ENCODE peak calls at places on chromosomes 2 and 18, in ten cellular contexts. One of them, this sample, is unnamed.

GRCh38 chr18:28771849-28772248 is 594.9 kb upstream of the CDH2 start:
- DNase-seq in colonic mucosa: no peak
- DNase-seq in BJ: no peak
- DNase-seq in HFFc6: no peak
- DNase-seq in CD4-positive, alpha-beta T cell: no peak
- DNase-seq in hepatocyte: no peak
- DNase-seq in GM13976: no peak
- DNase-seq in astrocyte of the cerebellum: no peak
- DNase-seq in pancreas: no peak
- DNase-seq in fibroblast of mammary gland: peak; percentile 21
- DNase-seq in this sample: no peak

GRCh38 chr18:2325308-2325849 is 245.9 kb downstream of the METTL4 start:
- DNase-seq in colonic mucosa: no peak
- DNase-seq in BJ: no peak
- DNase-seq in HFFc6: peak; percentile 10
- DNase-seq in CD4-positive, alpha-beta T cell: no peak
- DNase-seq in hepatocyte: peak; percentile 54
- DNase-seq in GM13976: no peak
- DNase-seq in astrocyte of the cerebellum: no peak
- DNase-seq in pancreas: no peak
- DNase-seq in fibroblast of mammary gland: no peak
- DNase-seq in this sample: no peak

GRCh38 chr2:134348239-134348638 is 94.4 kb downstream of the MGAT5 start:
- DNase-seq in colonic mucosa: no peak
- DNase-seq in BJ: no peak
- DNase-seq in HFFc6: peak; percentile 23
- DNase-seq in CD4-positive, alpha-beta T cell: no peak
- DNase-seq in hepatocyte: no peak
- DNase-seq in GM13976: no peak
- DNase-seq in astrocyte of the cerebellum: no peak
- DNase-seq in pancreas: no peak
- DNase-seq in fibroblast of mammary gland: peak; percentile 6
- DNase-seq in this sample: no peak

GRCh38 chr2:187774551-187775071 is 220.4 kb upstream of the TFPI start:
- DNase-seq in colonic mucosa: no peak
- DNase-seq in BJ: peak; percentile 23
- DNase-seq in HFFc6: peak; percentile 86
- DNase-seq in CD4-positive, alpha-beta T cell: no peak
- DNase-seq in hepatocyte: no peak
- DNase-seq in GM13976: no peak
- DNase-seq in astrocyte of the cerebellum: peak; percentile 41
- DNase-seq in pancreas: no peak
- DNase-seq in fibroblast of mammary gland: peak; percentile 63
- DNase-seq in this sample: no peak

GRCh38 chr2:10301946-10302478 is 692 bp upstream of the HPCAL1 start:
- DNase-seq in colonic mucosa: peak; percentile 46
- DNase-seq in BJ: no peak
- DNase-seq in HFFc6: no peak
- DNase-seq in CD4-positive, alpha-beta T cell: no peak
- DNase-seq in hepatocyte: peak; percentile 26
- DNase-seq in GM13976: peak; percentile 49
- DNase-seq in astrocyte of the cerebellum: no peak
- DNase-seq in pancreas: no peak
- DNase-seq in fibroblast of mammary gland: no peak
- DNase-seq in this sample: no peak

GRCh38 chr2:241558532-241559488 is at the start of gene BOK:
- DNase-seq in colonic mucosa: peak; percentile 75
- DNase-seq in BJ: no peak
- DNase-seq in HFFc6: peak; percentile 63
- DNase-seq in CD4-positive, alpha-beta T cell: no peak
- DNase-seq in hepatocyte: peak; percentile 77
- DNase-seq in GM13976: no peak
- DNase-seq in astrocyte of the cerebellum: no peak
- DNase-seq in pancreas: peak; percentile 65
- DNase-seq in fibroblast of mammary gland: peak; percentile 72
- DNase-seq in this sample: peak; percentile 86

GRCh38 chr2:152573168-152573567 is 144.1 kb downstream of the PRPF40A start:
- DNase-seq in colonic mucosa: no peak
- DNase-seq in BJ: peak; percentile 54
- DNase-seq in HFFc6: peak; percentile 90
- DNase-seq in CD4-positive, alpha-beta T cell: no peak
- DNase-seq in hepatocyte: no peak
- DNase-seq in GM13976: peak; percentile 60
- DNase-seq in astrocyte of the cerebellum: no peak
- DNase-seq in pancreas: no peak
- DNase-seq in fibroblast of mammary gland: peak; percentile 97
- DNase-seq in this sample: no peak

GRCh38 chr2:62789518-62789917 is 84.0 kb downstream of the EHBP1 start:
- DNase-seq in colonic mucosa: no peak
- DNase-seq in BJ: no peak
- DNase-seq in HFFc6: no peak
- DNase-seq in CD4-positive, alpha-beta T cell: no peak
- DNase-seq in hepatocyte: no peak
- DNase-seq in GM13976: no peak
- DNase-seq in astrocyte of the cerebellum: no peak
- DNase-seq in pancreas: no peak
- DNase-seq in fibroblast of mammary gland: no peak
- DNase-seq in this sample: no peak

GRCh38 chr2:68716948-68717661 is 17.5 kb upstream of the ARHGAP25 start:
- DNase-seq in colonic mucosa: no peak
- DNase-seq in BJ: no peak
- DNase-seq in HFFc6: no peak
- DNase-seq in CD4-positive, alpha-beta T cell: peak; percentile 29
- DNase-seq in hepatocyte: no peak
- DNase-seq in GM13976: no peak
- DNase-seq in astrocyte of the cerebellum: no peak
- DNase-seq in pancreas: no peak
- DNase-seq in fibroblast of mammary gland: no peak
- DNase-seq in this sample: no peak

GRCh38 chr2:68722712-68723111 is 11.9 kb upstream of the ARHGAP25 start:
- DNase-seq in colonic mucosa: no peak
- DNase-seq in BJ: no peak
- DNase-seq in HFFc6: no peak
- DNase-seq in CD4-positive, alpha-beta T cell: no peak
- DNase-seq in hepatocyte: no peak
- DNase-seq in GM13976: no peak
- DNase-seq in astrocyte of the cerebellum: no peak
- DNase-seq in pancreas: no peak
- DNase-seq in fibroblast of mammary gland: no peak
- DNase-seq in this sample: no peak

GRCh38 chr2:68719912-68720311 is 14.7 kb upstream of the ARHGAP25 start:
- DNase-seq in colonic mucosa: no peak
- DNase-seq in BJ: no peak
- DNase-seq in HFFc6: no peak
- DNase-seq in CD4-positive, alpha-beta T cell: no peak
- DNase-seq in hepatocyte: no peak
- DNase-seq in GM13976: no peak
- DNase-seq in astrocyte of the cerebellum: no peak
- DNase-seq in pancreas: no peak
- DNase-seq in fibroblast of mammary gland: no peak
- DNase-seq in this sample: no peak

GRCh38 chr2:68721482-68722071 is 13.0 kb upstream of the ARHGAP25 start:
- DNase-seq in colonic mucosa: peak; percentile 54
- DNase-seq in BJ: no peak
- DNase-seq in HFFc6: no peak
- DNase-seq in CD4-positive, alpha-beta T cell: no peak
- DNase-seq in hepatocyte: no peak
- DNase-seq in GM13976: no peak
- DNase-seq in astrocyte of the cerebellum: no peak
- DNase-seq in pancreas: no peak
- DNase-seq in fibroblast of mammary gland: no peak
- DNase-seq in this sample: no peak

DNA sequence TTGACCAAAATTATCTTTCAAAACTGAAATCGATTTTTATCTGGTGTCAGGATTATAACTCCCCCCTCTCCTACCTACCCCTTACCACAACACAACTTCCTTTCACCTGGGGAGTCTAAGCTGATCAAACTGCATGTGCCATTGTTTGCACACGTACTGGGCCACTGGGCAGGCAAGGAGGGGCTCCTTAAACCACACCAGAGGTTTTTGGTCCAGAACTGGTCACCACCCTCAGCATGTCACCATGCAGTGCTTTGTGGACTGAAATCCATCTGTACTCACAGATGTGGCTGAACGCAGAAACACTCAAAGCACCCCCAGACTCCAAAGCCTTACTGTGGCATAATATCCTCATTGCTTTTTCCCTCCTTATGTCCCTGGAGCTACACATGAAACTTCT is 13.9 kb upstream of the ARHGAP25 start:
- DNase-seq in colonic mucosa: no peak
- DNase-seq in BJ: no peak
- DNase-seq in HFFc6: no peak
- DNase-seq in CD4-positive, alpha-beta T cell: no peak
- DNase-seq in hepatocyte: no peak
- DNase-seq in GM13976: no peak
- DNase-seq in astrocyte of the cerebellum: no peak
- DNase-seq in pancreas: no peak
- DNase-seq in fibroblast of mammary gland: no peak
- DNase-seq in this sample: no peak
- TF ChIP-seq CTCF in colonic mucosa: no peak
- TF ChIP-seq CTCF in BJ: no peak
- TF ChIP-seq CTCF in HFFc6: no peak
- TF ChIP-seq CTCF in CD4-positive, alpha-beta T cell: no peak
- TF ChIP-seq CTCF in hepatocyte: no peak
- TF ChIP-seq CTCF in GM13976: no peak
- TF ChIP-seq CTCF in astrocyte of the cerebellum: no peak
- TF ChIP-seq CTCF in pancreas: no peak
- TF ChIP-seq CTCF in fibroblast of mammary gland: no peak
- TF ChIP-seq CTCF in this sample: no peak

GRCh38 chr2:170772295-170772694 is 2.1 kb downstream of the ERICH2 start:
- DNase-seq in colonic mucosa: no peak
- DNase-seq in BJ: no peak
- DNase-seq in HFFc6: no peak
- DNase-seq in CD4-positive, alpha-beta T cell: no peak
- DNase-seq in hepatocyte: no peak
- DNase-seq in GM13976: no peak
- DNase-seq in astrocyte of the cerebellum: no peak
- DNase-seq in pancreas: no peak
- DNase-seq in fibroblast of mammary gland: no peak
- DNase-seq in this sample: no peak

GRCh38 chr2:170771049-170771937 is 1.1 kb downstream of the ERICH2 start:
- DNase-seq in colonic mucosa: no peak
- DNase-seq in BJ: no peak
- DNase-seq in HFFc6: no peak
- DNase-seq in CD4-positive, alpha-beta T cell: peak; percentile 2
- DNase-seq in hepatocyte: no peak
- DNase-seq in GM13976: no peak
- DNase-seq in astrocyte of the cerebellum: no peak
- DNase-seq in pancreas: no peak
- DNase-seq in fibroblast of mammary gland: peak; percentile 12
- DNase-seq in this sample: no peak

GRCh38 chr2:170770008-170770303 is 222 bp upstream of the ERICH2 start:
- DNase-seq in colonic mucosa: no peak
- DNase-seq in BJ: no peak
- DNase-seq in HFFc6: no peak
- DNase-seq in CD4-positive, alpha-beta T cell: no peak
- DNase-seq in hepatocyte: no peak
- DNase-seq in GM13976: no peak
- DNase-seq in astrocyte of the cerebellum: no peak
- DNase-seq in pancreas: no peak
- DNase-seq in fibroblast of mammary gland: no peak
- DNase-seq in this sample: no peak

GRCh38 chr2:170774074-170774473 is 3.9 kb downstream of the ERICH2 start:
- DNase-seq in colonic mucosa: no peak
- DNase-seq in BJ: no peak
- DNase-seq in HFFc6: no peak
- DNase-seq in CD4-positive, alpha-beta T cell: no peak
- DNase-seq in hepatocyte: no peak
- DNase-seq in GM13976: no peak
- DNase-seq in astrocyte of the cerebellum: no peak
- DNase-seq in pancreas: no peak
- DNase-seq in fibroblast of mammary gland: no peak
- DNase-seq in this sample: no peak

GRCh38 chr2:170770304-170771048 is at the start of gene ERICH2:
- DNase-seq in colonic mucosa: peak; percentile 82
- DNase-seq in BJ: no peak
- DNase-seq in HFFc6: peak; percentile 11
- DNase-seq in CD4-positive, alpha-beta T cell: peak; percentile 40
- DNase-seq in hepatocyte: peak; percentile 93
- DNase-seq in GM13976: peak; percentile 91
- DNase-seq in astrocyte of the cerebellum: no peak
- DNase-seq in pancreas: peak; percentile 86
- DNase-seq in fibroblast of mammary gland: peak; percentile 50
- DNase-seq in this sample: peak; percentile 65
- TF ChIP-seq CTCF in colonic mucosa: no peak
- TF ChIP-seq CTCF in BJ: peak; percentile 39
- TF ChIP-seq CTCF in HFFc6: no peak
- TF ChIP-seq CTCF in CD4-positive, alpha-beta T cell: no peak
- TF ChIP-seq CTCF in hepatocyte: peak; percentile 26
- TF ChIP-seq CTCF in GM13976: no peak
- TF ChIP-seq CTCF in astrocyte of the cerebellum: peak; percentile 37
- TF ChIP-seq CTCF in pancreas: no peak
- TF ChIP-seq CTCF in fibroblast of mammary gland: peak; percentile 28
- TF ChIP-seq CTCF in this sample: no peak

GRCh38 chr18:35123811-35124210 is 82.6 kb downstream of the MAPRE2 start:
- DNase-seq in colonic mucosa: no peak
- DNase-seq in BJ: no peak
- DNase-seq in HFFc6: no peak
- DNase-seq in CD4-positive, alpha-beta T cell: no peak
- DNase-seq in hepatocyte: no peak
- DNase-seq in GM13976: no peak
- DNase-seq in astrocyte of the cerebellum: no peak
- DNase-seq in pancreas: no peak
- DNase-seq in fibroblast of mammary gland: no peak
- DNase-seq in this sample: no peak

GRCh38 chr18:35121531-35121930 is 80.3 kb downstream of the MAPRE2 start:
- DNase-seq in colonic mucosa: no peak
- DNase-seq in BJ: no peak
- DNase-seq in HFFc6: no peak
- DNase-seq in CD4-positive, alpha-beta T cell: no peak
- DNase-seq in hepatocyte: no peak
- DNase-seq in GM13976: no peak
- DNase-seq in astrocyte of the cerebellum: no peak
- DNase-seq in pancreas: no peak
- DNase-seq in fibroblast of mammary gland: no peak
- DNase-seq in this sample: no peak

GRCh38 chr18:35118641-35119040 is 77.4 kb downstream of the MAPRE2 start:
- DNase-seq in colonic mucosa: no peak
- DNase-seq in BJ: no peak
- DNase-seq in HFFc6: no peak
- DNase-seq in CD4-positive, alpha-beta T cell: no peak
- DNase-seq in hepatocyte: no peak
- DNase-seq in GM13976: no peak
- DNase-seq in astrocyte of the cerebellum: no peak
- DNase-seq in pancreas: no peak
- DNase-seq in fibroblast of mammary gland: no peak
- DNase-seq in this sample: no peak

GRCh38 chr18:35121038-35121437 is 79.8 kb downstream of the MAPRE2 start:
- DNase-seq in colonic mucosa: no peak
- DNase-seq in BJ: no peak
- DNase-seq in HFFc6: no peak
- DNase-seq in CD4-positive, alpha-beta T cell: no peak
- DNase-seq in hepatocyte: no peak
- DNase-seq in GM13976: no peak
- DNase-seq in astrocyte of the cerebellum: no peak
- DNase-seq in pancreas: no peak
- DNase-seq in fibroblast of mammary gland: no peak
- DNase-seq in this sample: no peak

DNA sequence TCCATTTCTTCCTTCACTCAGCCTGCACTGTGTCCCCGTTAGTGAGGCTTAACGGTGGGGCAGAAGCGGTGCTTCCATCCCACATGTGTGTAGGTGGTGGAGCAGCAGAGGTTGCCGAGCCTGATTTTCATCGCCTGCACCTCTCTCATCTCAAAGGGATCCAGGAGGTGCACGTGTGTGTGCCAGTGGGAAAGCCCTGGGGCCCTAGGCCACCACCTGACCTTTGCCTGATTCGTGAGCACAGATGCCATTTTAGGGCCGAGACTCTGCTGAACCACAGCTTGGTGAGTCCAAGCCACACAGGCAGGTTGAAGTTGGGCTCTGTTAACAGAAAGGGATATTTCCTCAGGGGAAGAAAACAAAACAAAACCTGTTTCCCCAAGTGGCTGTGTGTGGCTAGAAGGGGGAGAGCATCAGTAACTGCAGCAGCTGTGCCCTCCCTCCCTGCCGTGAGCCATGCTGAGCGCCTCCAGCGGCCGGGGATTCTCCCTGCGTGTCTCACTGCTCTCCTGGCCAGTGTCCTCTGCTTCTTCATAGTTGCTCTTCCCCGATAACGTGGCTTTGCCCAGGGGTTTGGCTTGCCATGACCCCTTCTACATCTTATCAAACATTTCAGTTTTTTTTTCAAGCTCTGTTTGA is 81.5 kb downstream of the MAPRE2 start:
- DNase-seq in colonic mucosa: no peak
- DNase-seq in BJ: no peak
- DNase-seq in HFFc6: no peak
- DNase-seq in CD4-positive, alpha-beta T cell: no peak
- DNase-seq in hepatocyte: peak; percentile 23
- DNase-seq in GM13976: no peak
- DNase-seq in astrocyte of the cerebellum: no peak
- DNase-seq in pancreas: no peak
- DNase-seq in fibroblast of mammary gland: no peak
- DNase-seq in this sample: no peak
- TF ChIP-seq CTCF in colonic mucosa: no peak
- TF ChIP-seq CTCF in BJ: no peak
- TF ChIP-seq CTCF in HFFc6: no peak
- TF ChIP-seq CTCF in CD4-positive, alpha-beta T cell: no peak
- TF ChIP-seq CTCF in hepatocyte: no peak
- TF ChIP-seq CTCF in GM13976: no peak
- TF ChIP-seq CTCF in astrocyte of the cerebellum: no peak
- TF ChIP-seq CTCF in pancreas: no peak
- TF ChIP-seq CTCF in fibroblast of mammary gland: no peak
- TF ChIP-seq CTCF in this sample: no peak

GRCh38 chr2:175004980-175005832 is at the start of gene CHN1:
- DNase-seq in colonic mucosa: peak; percentile 73
- DNase-seq in BJ: no peak
- DNase-seq in HFFc6: peak; percentile 65
- DNase-seq in CD4-positive, alpha-beta T cell: peak; percentile 62
- DNase-seq in hepatocyte: peak; percentile 88
- DNase-seq in GM13976: peak; percentile 75
- DNase-seq in astrocyte of the cerebellum: no peak
- DNase-seq in pancreas: peak; percentile 56
- DNase-seq in fibroblast of mammary gland: peak; percentile 54
- DNase-seq in this sample: peak; percentile 37

GRCh38 chr2:175008009-175008408 is 2.8 kb upstream of the CHN1 start:
- DNase-seq in colonic mucosa: no peak
- DNase-seq in BJ: no peak
- DNase-seq in HFFc6: no peak
- DNase-seq in CD4-positive, alpha-beta T cell: no peak
- DNase-seq in hepatocyte: no peak
- DNase-seq in GM13976: no peak
- DNase-seq in astrocyte of the cerebellum: no peak
- DNase-seq in pancreas: no peak
- DNase-seq in fibroblast of mammary gland: no peak
- DNase-seq in this sample: no peak

GRCh38 chr2:175008801-175009495 is 3.8 kb upstream of the CHN1 start:
- DNase-seq in colonic mucosa: no peak
- DNase-seq in BJ: no peak
- DNase-seq in HFFc6: no peak
- DNase-seq in CD4-positive, alpha-beta T cell: no peak
- DNase-seq in hepatocyte: no peak
- DNase-seq in GM13976: no peak
- DNase-seq in astrocyte of the cerebellum: no peak
- DNase-seq in pancreas: no peak
- DNase-seq in fibroblast of mammary gland: no peak
- DNase-seq in this sample: no peak

GRCh38 chr2:175009917-175010621 is 4.9 kb upstream of the CHN1 start:
- DNase-seq in colonic mucosa: no peak
- DNase-seq in BJ: no peak
- DNase-seq in HFFc6: no peak
- DNase-seq in CD4-positive, alpha-beta T cell: no peak
- DNase-seq in hepatocyte: no peak
- DNase-seq in GM13976: no peak
- DNase-seq in astrocyte of the cerebellum: no peak
- DNase-seq in pancreas: no peak
- DNase-seq in fibroblast of mammary gland: no peak
- DNase-seq in this sample: no peak

GRCh38 chr2:175007510-175007909 is 2.3 kb upstream of the CHN1 start:
- DNase-seq in colonic mucosa: no peak
- DNase-seq in BJ: no peak
- DNase-seq in HFFc6: no peak
- DNase-seq in CD4-positive, alpha-beta T cell: no peak
- DNase-seq in hepatocyte: no peak
- DNase-seq in GM13976: no peak
- DNase-seq in astrocyte of the cerebellum: no peak
- DNase-seq in pancreas: no peak
- DNase-seq in fibroblast of mammary gland: no peak
- DNase-seq in this sample: no peak
- TF ChIP-seq CTCF in colonic mucosa: no peak
- TF ChIP-seq CTCF in BJ: no peak
- TF ChIP-seq CTCF in HFFc6: no peak
- TF ChIP-seq CTCF in CD4-positive, alpha-beta T cell: no peak
- TF ChIP-seq CTCF in hepatocyte: no peak
- TF ChIP-seq CTCF in GM13976: no peak
- TF ChIP-seq CTCF in astrocyte of the cerebellum: no peak
- TF ChIP-seq CTCF in pancreas: no peak
- TF ChIP-seq CTCF in fibroblast of mammary gland: no peak
- TF ChIP-seq CTCF in this sample: no peak